ENCODE peak calls at places on chromosomes 16 and 17, in nine cellular contexts. O is ovary; H is CD4-positive, alpha-beta T cell; W is psoas muscle; P is fibroblast of the aortic adventitia; E is Peyer's patch; U is GM12865; Q is HCT116; Y is fibroblast of lung. C is an unnamed sample.

GRCh38 chr16:53740476-53740875 is 36.5 kb downstream of the FTO start:
- DNase-seq in H (no peak), U (no peak), O (no peak), Y (peak), P (no peak), E (no peak), W (no peak), Q (no peak), C (no peak)

GRCh38 chr17:66165537-66166123 is 26.3 kb downstream of the CEP112 start:
- DNase-seq in P (peak), O (no peak), E (no peak), W (no peak), H (no peak), Y (peak), U (peak), Q (peak), C (peak)

GRCh38 chr17:75637143-75637538 is 3.9 kb downstream of the SMIM5 start:
- DNase-seq in P (no peak), W (no peak), Q (no peak), U (no peak), H (no peak), Y (no peak), E (no peak), O (peak), C (no peak)

GRCh38 chr17:7294614-7295153 is at the start of gene YBX2:
- DNase-seq in E (peak), O (peak), H (peak), W (peak), Y (no peak), P (no peak), Q (peak), U (peak), C (peak)

GRCh38 chr16:4365014-4365406 is 6.6 kb upstream of the VASN start:
- DNase-seq in Y (no peak), W (no peak), E (no peak), H (no peak), Q (no peak), U (peak), O (no peak), P (no peak), C (no peak)

GRCh38 chr16:83561876-83562275 is 245.9 kb upstream of the HSBP1 start:
- DNase-seq in P (peak), E (no peak), U (no peak), Q (no peak), O (no peak), Y (peak), H (no peak), W (no peak), C (no peak)

GRCh38 chr17:32555611-32556310 is 69.0 kb downstream of the CDK5R1 start:
- DNase-seq in Y (no peak), O (no peak), H (no peak), P (no peak), U (no peak), Q (no peak), E (no peak), W (no peak), C (no peak)

GRCh38 chr17:42414782-42415409 is 8.2 kb downstream of the CAVIN1 start:
- DNase-seq in W (no peak), U (peak), H (peak), E (no peak), Y (no peak), P (no peak), O (no peak), Q (no peak), C (peak)

GRCh38 chr17:19507673-19508326 is 25.9 kb upstream of the SLC47A1 start:
- DNase-seq in U (peak), O (peak), W (peak), E (peak), Y (peak), H (peak), P (peak), Q (peak), C (peak)
- TF ChIP-seq CTCF in U (no peak), O (peak), W (no peak), E (peak), Y (peak), H (no peak), P (no peak), Q (no peak), C (no peak)

DNA sequence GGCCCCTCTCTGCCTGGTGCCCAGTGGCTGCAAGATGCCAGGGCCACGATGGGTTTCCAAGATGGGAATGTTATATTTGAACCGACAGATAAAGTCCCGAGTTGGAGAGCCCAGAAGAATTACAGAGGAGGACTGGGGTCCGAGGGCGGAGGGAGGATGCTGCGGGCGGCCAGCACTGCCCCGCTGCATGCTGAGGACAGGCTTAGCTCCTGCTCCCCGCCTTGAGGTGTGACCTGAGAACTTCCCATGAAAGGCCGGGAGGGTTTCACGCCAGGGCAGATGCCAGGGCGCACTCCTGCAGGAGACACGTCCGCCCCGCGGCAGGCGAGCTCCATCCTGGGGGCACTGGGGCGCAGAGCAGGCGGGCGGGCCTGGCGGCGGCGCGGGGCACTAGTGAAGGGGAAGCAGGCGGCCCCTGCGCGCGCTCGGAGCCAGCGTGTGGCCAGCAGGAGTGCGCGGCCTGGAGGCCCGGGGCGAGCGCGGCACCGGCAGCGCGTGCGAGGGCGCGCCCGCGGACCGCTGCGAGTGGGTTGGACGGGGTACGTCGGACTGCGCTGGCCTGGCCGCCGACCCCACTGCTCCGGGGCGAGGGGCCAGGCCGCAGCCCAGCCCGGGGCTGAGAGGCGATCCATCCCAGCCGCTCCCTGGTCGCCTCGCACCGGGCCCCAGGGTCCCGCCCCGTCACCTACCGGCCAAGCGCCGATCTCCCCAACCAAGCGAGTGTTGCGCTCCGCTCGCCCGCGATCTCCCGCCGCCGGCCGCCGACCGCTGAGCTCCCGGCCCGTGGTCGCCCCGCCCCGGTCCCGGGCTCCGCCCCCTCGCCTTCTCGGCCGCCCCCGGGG is at the start of gene MAP3K14:
- DNase-seq in Q (no peak), U (peak), Y (peak), W (peak), E (no peak), O (peak), H (peak), P (peak), C (no peak)
- TF ChIP-seq CTCF in Q (no peak), U (peak), Y (no peak), W (no peak), E (peak), O (peak), H (no peak), P (no peak), C (peak)

DNA sequence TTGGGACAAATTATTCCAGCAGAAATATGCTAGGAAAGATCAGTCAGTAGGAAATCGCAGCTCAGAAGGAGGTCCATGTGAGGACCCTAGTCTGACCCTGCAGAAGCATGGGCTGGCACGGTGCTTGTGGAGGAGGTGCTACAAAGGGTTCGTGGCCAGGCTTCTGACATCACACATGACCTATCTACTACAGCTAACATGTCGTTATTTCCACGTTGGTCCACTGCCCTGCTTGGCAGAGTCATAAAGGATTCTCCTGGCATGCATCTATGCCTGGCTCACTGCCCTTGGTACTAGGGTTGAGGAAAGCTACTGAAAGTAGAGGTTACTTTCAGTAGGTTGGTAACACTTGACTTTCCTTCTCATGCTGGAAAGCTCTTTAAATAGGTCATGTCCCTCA is 118.1 kb upstream of the SHISA6 start:
- DNase-seq in P (no peak), U (no peak), H (no peak), W (peak), E (no peak), Q (no peak), O (no peak), Y (no peak), C (no peak)
- TF ChIP-seq CTCF in P (no peak), U (no peak), H (no peak), W (no peak), E (no peak), Q (no peak), O (no peak), Y (no peak), C (no peak)

DNA sequence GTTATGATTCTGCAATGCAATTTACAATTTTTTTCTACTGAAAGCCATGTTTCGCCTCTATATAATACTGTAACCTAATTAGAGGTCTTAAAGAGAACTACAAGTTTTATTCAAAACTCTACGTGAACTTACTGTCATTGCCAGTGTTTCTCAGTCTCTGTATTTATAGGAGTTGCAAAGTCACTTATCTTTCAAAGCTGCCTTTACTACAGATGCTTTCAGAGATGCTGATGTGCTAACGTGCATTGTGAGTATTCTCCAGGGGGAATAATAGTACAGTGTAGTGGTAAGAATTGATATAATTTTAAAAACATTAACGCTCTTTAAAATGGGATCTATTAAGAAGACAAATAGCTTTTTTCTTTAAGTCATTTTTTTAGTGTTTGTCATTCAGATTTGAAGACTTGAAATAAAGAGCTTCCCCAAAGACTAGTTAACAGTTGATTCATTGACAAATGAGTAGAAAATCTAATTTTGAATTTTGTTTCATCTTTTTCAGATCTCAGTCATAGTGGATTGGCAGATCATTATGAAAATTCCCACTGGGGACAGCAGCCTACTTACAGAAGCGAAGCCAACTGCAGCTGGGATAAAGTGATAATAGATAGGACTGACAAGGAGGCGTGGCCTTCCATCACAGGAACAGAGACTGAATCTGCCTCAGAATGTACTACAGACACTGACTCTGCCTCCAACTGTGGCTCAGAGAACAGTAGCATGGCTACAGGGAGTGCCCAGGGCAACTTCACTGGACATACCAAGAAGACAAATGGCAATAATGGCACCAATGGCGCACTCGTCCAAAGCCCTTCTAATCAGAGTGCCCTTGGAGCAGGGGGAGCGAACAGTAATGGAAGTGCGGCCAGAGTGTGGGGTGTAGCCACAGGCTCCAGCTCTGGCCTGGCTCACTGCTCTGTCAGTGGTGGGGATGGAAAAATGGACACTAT is 79.9 kb downstream of the TMC6 start:
- DNase-seq in P (no peak), H (no peak), Q (no peak), U (no peak), W (no peak), Y (no peak), E (no peak), O (no peak), C (no peak)
- TF ChIP-seq CTCF in P (no peak), H (no peak), Q (no peak), U (no peak), W (no peak), Y (no peak), E (no peak), O (no peak), C (no peak)

DNA sequence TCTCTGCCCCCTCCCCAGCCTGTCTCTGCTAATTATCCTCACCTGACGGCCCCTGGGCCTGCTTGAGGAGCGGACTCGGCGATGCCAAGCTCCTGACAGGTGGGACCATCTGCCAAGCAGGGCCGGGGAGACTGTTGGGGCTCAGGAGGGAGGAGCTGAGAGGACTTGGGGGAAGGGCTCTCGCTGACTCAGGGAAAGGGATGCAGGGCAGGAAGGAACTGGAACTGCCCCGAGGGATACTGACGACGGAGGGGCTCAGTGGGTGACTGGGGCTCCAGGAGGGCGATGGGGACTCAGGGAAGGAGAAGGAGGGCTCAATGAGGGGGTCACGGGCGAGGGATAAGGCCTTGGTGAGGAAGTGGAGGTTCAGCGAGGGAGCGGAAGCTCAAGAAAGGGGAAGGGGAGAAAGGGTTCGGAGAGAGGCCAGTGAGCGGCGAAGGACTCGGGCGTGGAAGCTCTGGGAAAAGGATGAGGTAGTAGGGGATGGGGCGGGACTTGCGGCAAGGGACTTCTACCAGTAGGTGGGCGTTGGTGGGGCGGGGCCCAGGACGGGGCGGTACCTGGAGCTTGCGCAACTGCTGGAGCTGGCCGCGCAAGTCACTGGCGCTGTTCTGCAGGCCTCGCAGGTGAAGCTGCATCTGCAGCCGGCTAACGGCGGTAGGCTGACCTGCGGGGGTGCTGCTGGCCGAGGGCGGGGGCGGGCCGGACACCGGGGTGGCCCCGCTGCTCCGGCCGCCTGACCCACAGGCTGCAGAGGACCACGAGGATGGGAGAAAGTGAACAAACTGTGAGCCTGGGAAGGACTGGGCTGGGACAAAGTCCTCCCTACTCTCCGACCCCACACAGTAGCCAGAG is 46.5 kb downstream of the SRCIN1 start:
- DNase-seq in H (peak), W (peak), P (peak), Y (peak), Q (peak), O (peak), U (peak), E (peak), C (peak)
- TF ChIP-seq CTCF in H (peak), W (no peak), P (no peak), Y (no peak), Q (no peak), O (no peak), U (peak), E (peak), C (no peak)

GRCh38 chr16:50796829-50797228 is 54.9 kb downstream of the CYLD start:
- DNase-seq in Y (no peak), E (no peak), U (no peak), O (no peak), Q (no peak), P (no peak), H (no peak), W (no peak), C (no peak)

GRCh38 chr16:50797456-50797855 is 55.6 kb downstream of the CYLD start:
- DNase-seq in Q (no peak), E (no peak), W (no peak), Y (peak), U (no peak), H (no peak), P (no peak), O (no peak), C (no peak)

GRCh38 chr16:50789757-50790156 is 47.9 kb downstream of the CYLD start:
- DNase-seq in W (no peak), E (no peak), Y (no peak), H (no peak), P (no peak), Q (no peak), U (no peak), O (no peak), C (no peak)

DNA sequence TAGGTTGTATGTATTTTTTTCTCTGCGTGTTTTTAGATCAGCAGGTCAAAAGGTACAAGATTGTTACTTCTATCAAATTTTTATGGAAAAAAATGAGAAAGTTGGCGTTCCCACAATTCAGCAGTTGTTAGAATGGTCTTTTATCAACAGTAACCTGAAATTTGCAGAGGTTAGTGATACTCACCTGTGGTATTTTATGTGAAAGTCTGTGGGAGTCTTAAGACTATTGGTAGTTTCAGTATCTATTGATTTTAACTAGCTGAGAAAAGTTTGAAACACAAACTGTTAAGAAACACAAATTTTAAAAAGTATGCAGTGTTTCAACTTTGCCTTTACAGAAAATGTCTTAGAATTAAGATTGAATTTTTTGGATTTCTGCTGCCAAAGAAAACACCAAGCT is 49.6 kb downstream of the CYLD start:
- DNase-seq in U (no peak), W (no peak), O (no peak), Q (no peak), P (no peak), Y (no peak), E (no peak), H (no peak), C (no peak)
- TF ChIP-seq CTCF in U (no peak), W (no peak), O (no peak), Q (no peak), P (no peak), Y (no peak), E (no peak), H (no peak), C (no peak)

DNA sequence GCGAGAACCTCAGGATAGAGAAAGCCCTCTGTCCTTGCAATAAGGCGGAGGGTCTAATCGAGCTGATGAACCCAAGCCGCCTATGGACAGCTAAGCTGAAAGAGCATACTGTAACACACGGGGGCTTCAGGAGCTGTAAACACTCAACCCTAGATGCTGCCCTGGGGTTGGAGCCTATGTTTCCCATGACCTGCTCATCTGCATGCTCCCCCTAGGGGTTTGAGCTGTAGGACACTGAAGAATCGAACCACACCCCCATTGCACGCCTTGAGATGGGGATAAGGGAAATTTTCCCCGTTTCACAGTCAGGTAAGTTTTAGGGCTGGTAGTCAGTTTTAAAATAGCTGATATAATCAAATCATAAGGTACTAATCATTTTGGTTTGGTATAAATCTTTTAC is 675.6 kb upstream of the CDH8 start:
- DNase-seq in W (no peak), U (peak), E (no peak), H (no peak), Y (no peak), Q (no peak), O (no peak), P (no peak), C (no peak)
- TF ChIP-seq CTCF in W (no peak), U (peak), E (no peak), H (no peak), Y (no peak), Q (no peak), O (no peak), P (no peak), C (no peak)

DNA sequence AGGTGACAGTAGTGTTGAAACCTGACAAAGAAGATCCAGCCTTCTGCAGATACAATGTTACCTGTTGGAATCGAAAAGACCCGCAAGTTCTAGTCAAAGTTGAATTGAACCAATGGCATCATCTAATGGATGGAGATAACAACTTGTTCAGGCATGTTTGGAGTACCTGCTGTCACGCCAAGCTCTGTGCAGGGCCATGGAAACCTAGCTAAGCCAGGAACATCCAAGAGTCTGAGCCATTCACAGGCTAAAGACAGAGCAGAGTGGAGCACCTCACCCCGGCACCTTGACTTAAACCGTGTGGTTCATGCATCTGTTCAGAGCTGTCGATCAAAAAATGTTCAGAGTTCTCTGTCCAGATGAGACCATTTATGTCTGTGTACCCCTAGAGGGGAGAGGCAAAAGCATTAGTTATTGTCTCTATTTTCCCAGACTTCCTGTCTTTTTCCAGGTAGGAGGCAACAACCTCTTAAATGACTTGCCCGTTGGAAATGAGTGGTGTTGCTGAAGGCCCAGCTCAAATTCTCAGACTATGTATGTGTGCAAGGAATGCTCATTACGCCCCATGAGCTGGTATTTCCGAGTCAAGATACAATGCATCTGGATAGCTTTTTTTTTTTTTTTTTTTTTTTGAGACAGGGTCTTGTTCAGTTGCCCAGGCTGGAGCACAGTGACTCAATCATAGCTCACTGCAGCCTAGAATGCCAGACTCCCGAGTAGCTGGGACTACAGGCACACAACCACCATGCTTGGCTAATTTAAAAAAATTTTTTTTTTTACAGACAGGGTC is 44.9 kb upstream of the XYLT1 start:
- DNase-seq in W (no peak), U (no peak), O (no peak), H (no peak), E (no peak), P (peak), Y (peak), Q (no peak), C (no peak)
- TF ChIP-seq CTCF in W (no peak), U (no peak), O (no peak), H (no peak), E (no peak), P (no peak), Y (no peak), Q (no peak), C (no peak)